ENCODE peak calls at places on chromosomes 11 and 22, in eight cellular contexts. One of them, this sample, is unnamed.

GRCh38 chr22:50640857-50641647 is 13.1 kb upstream of the ARSA start:
- DNase-seq in heart left ventricle: peak
- DNase-seq in mesendoderm: no peak
- DNase-seq in mucosa of descending colon: no peak
- DNase-seq in astrocyte of the spinal cord: no peak
- DNase-seq in hepatocyte: no peak
- DNase-seq in CD8-positive, alpha-beta memory T cell: no peak
- DNase-seq in BJ: no peak
- DNase-seq in this sample: no peak

GRCh38 chr11:18972336-18972735 is 33.1 kb upstream of the MRGPRX1 start:
- DNase-seq in mesendoderm: no peak
- DNase-seq in BJ: no peak
- DNase-seq in CD8-positive, alpha-beta memory T cell: no peak
- DNase-seq in hepatocyte: no peak
- DNase-seq in mucosa of descending colon: no peak
- DNase-seq in heart left ventricle: no peak
- DNase-seq in astrocyte of the spinal cord: no peak
- DNase-seq in this sample: no peak

GRCh38 chr11:77089004-77089545 is 13.6 kb upstream of the OMP start:
- DNase-seq in hepatocyte: no peak
- DNase-seq in CD8-positive, alpha-beta memory T cell: no peak
- DNase-seq in astrocyte of the spinal cord: no peak
- DNase-seq in BJ: no peak
- DNase-seq in mesendoderm: no peak
- DNase-seq in heart left ventricle: peak
- DNase-seq in mucosa of descending colon: no peak
- DNase-seq in this sample: no peak

GRCh38 chr11:93623179-93623578 is 38.3 kb upstream of the CEP295 start:
- DNase-seq in hepatocyte: peak
- DNase-seq in mucosa of descending colon: no peak
- DNase-seq in heart left ventricle: no peak
- DNase-seq in mesendoderm: peak
- DNase-seq in CD8-positive, alpha-beta memory T cell: no peak
- DNase-seq in astrocyte of the spinal cord: no peak
- DNase-seq in BJ: no peak
- DNase-seq in this sample: peak

GRCh38 chr11:20213790-20214189 is 53.5 kb upstream of the DBX1 start:
- DNase-seq in mesendoderm: no peak
- DNase-seq in BJ: no peak
- DNase-seq in mucosa of descending colon: no peak
- DNase-seq in hepatocyte: no peak
- DNase-seq in astrocyte of the spinal cord: no peak
- DNase-seq in heart left ventricle: no peak
- DNase-seq in CD8-positive, alpha-beta memory T cell: no peak
- DNase-seq in this sample: no peak

GRCh38 chr11:134662629-134663360 is 250.8 kb upstream of the B3GAT1 start:
- DNase-seq in heart left ventricle: no peak
- DNase-seq in mucosa of descending colon: no peak
- DNase-seq in CD8-positive, alpha-beta memory T cell: no peak
- DNase-seq in astrocyte of the spinal cord: no peak
- DNase-seq in BJ: no peak
- DNase-seq in mesendoderm: no peak
- DNase-seq in hepatocyte: no peak
- DNase-seq in this sample: no peak

GRCh38 chr11:2564008-2564530 is 119.3 kb downstream of the KCNQ1 start:
- DNase-seq in mesendoderm: no peak
- DNase-seq in astrocyte of the spinal cord: no peak
- DNase-seq in mucosa of descending colon: no peak
- DNase-seq in CD8-positive, alpha-beta memory T cell: no peak
- DNase-seq in hepatocyte: no peak
- DNase-seq in BJ: no peak
- DNase-seq in heart left ventricle: no peak
- DNase-seq in this sample: no peak

GRCh38 chr11:64787526-64788320 is 9.4 kb upstream of the SF1 start:
- DNase-seq in hepatocyte: peak
- DNase-seq in BJ: no peak
- DNase-seq in astrocyte of the spinal cord: peak
- DNase-seq in heart left ventricle: no peak
- DNase-seq in CD8-positive, alpha-beta memory T cell: peak
- DNase-seq in mucosa of descending colon: peak
- DNase-seq in mesendoderm: peak
- DNase-seq in this sample: no peak

GRCh38 chr22:29345932-29346331 is 30.4 kb upstream of the RASL10A start:
- DNase-seq in mucosa of descending colon: no peak
- DNase-seq in heart left ventricle: no peak
- DNase-seq in astrocyte of the spinal cord: peak
- DNase-seq in hepatocyte: no peak
- DNase-seq in mesendoderm: no peak
- DNase-seq in BJ: no peak
- DNase-seq in CD8-positive, alpha-beta memory T cell: no peak
- DNase-seq in this sample: no peak

GRCh38 chr22:39511226-39511625 is 9.1 kb upstream of the ATF4 start:
- DNase-seq in mucosa of descending colon: no peak
- DNase-seq in heart left ventricle: no peak
- DNase-seq in mesendoderm: no peak
- DNase-seq in BJ: no peak
- DNase-seq in astrocyte of the spinal cord: no peak
- DNase-seq in CD8-positive, alpha-beta memory T cell: no peak
- DNase-seq in hepatocyte: no peak
- DNase-seq in this sample: no peak

GRCh38 chr11:3947084-3947483 is 91.6 kb downstream of the STIM1 start:
- DNase-seq in BJ: no peak
- DNase-seq in CD8-positive, alpha-beta memory T cell: peak
- DNase-seq in mucosa of descending colon: peak
- DNase-seq in hepatocyte: no peak
- DNase-seq in mesendoderm: no peak
- DNase-seq in heart left ventricle: peak
- DNase-seq in astrocyte of the spinal cord: peak
- DNase-seq in this sample: no peak

GRCh38 chr11:73852049-73852448 is 24.6 kb downstream of the COA4 start:
- DNase-seq in mesendoderm: no peak
- DNase-seq in mucosa of descending colon: no peak
- DNase-seq in astrocyte of the spinal cord: no peak
- DNase-seq in hepatocyte: no peak
- DNase-seq in BJ: no peak
- DNase-seq in heart left ventricle: no peak
- DNase-seq in CD8-positive, alpha-beta memory T cell: no peak
- DNase-seq in this sample: no peak

GRCh38 chr22:24997023-24997422 is 44.5 kb downstream of the KIAA1671 start:
- DNase-seq in CD8-positive, alpha-beta memory T cell: no peak
- DNase-seq in mucosa of descending colon: no peak
- DNase-seq in astrocyte of the spinal cord: no peak
- DNase-seq in hepatocyte: no peak
- DNase-seq in heart left ventricle: no peak
- DNase-seq in BJ: no peak
- DNase-seq in mesendoderm: peak
- DNase-seq in this sample: no peak

GRCh38 chr11:1970956-1971355 is 23.8 kb downstream of the MRPL23 start:
- DNase-seq in CD8-positive, alpha-beta memory T cell: no peak
- DNase-seq in hepatocyte: peak
- DNase-seq in heart left ventricle: no peak
- DNase-seq in mesendoderm: no peak
- DNase-seq in mucosa of descending colon: no peak
- DNase-seq in astrocyte of the spinal cord: no peak
- DNase-seq in BJ: no peak
- DNase-seq in this sample: no peak

GRCh38 chr11:118998822-118999221 is 884 bp downstream of the CENATAC start:
- DNase-seq in BJ: peak
- DNase-seq in astrocyte of the spinal cord: peak
- DNase-seq in CD8-positive, alpha-beta memory T cell: no peak
- DNase-seq in heart left ventricle: no peak
- DNase-seq in mesendoderm: peak
- DNase-seq in hepatocyte: peak
- DNase-seq in mucosa of descending colon: no peak
- DNase-seq in this sample: no peak

GRCh38 chr11:9250139-9250582 is 15.0 kb downstream of the DENND5A start:
- DNase-seq in mesendoderm: no peak
- DNase-seq in astrocyte of the spinal cord: peak
- DNase-seq in heart left ventricle: no peak
- DNase-seq in hepatocyte: no peak
- DNase-seq in mucosa of descending colon: no peak
- DNase-seq in BJ: no peak
- DNase-seq in CD8-positive, alpha-beta memory T cell: peak
- DNase-seq in this sample: no peak

DNA sequence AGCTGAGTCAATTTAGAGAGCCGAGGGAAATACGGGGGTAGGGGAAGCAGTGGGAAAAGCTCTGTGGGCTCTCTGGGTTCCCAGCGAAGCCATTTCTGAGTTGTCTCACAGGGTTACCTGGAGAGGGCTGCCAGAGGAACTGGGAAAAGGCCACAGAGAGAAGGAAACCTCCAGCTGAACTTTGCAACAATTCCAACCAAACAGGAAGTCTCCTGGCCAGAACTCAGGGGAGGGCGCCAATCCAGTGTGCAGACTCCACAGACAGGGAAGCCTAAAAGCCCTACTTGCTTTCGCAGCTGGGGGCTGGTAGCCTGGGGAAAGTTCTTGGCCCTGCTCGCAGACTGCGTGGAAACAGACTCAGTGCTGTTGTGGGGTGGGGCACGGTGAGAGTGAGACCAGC is 23.1 kb upstream of the GNAZ start:
- DNase-seq in CD8-positive, alpha-beta memory T cell: no peak
- DNase-seq in BJ: no peak
- DNase-seq in mucosa of descending colon: no peak
- DNase-seq in heart left ventricle: no peak
- DNase-seq in hepatocyte: no peak
- DNase-seq in astrocyte of the spinal cord: no peak
- DNase-seq in mesendoderm: no peak
- DNase-seq in this sample: no peak
- H3K4me3 ChIP-seq in CD8-positive, alpha-beta memory T cell: no peak
- H3K4me3 ChIP-seq in BJ: no peak
- H3K4me3 ChIP-seq in mucosa of descending colon: no peak
- H3K4me3 ChIP-seq in heart left ventricle: no peak
- H3K4me3 ChIP-seq in hepatocyte: no peak
- H3K4me3 ChIP-seq in astrocyte of the spinal cord: no peak
- H3K4me3 ChIP-seq in mesendoderm: no peak
- H3K4me3 ChIP-seq in this sample: no peak

DNA sequence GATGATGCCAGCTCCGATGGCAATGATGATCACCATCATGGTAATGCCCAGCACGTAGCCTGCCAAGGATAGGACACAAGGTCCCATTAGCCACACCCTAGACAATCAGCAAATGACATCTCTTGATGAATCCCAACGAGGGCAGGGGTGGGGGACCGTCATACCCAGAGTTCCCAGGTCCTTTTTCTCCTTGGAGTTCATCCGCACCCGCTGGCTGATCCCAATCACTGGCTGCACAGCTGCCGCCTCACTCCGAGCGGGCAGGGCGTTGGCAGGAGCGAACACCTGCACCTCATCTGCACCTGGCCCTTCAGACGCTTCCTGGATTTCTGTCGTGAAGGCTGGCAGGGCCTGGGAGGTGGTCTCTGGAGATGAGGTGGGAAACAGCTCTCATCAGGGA is 3.0 kb downstream of the PIK3IP1 start:
- DNase-seq in BJ: no peak
- DNase-seq in CD8-positive, alpha-beta memory T cell: no peak
- DNase-seq in heart left ventricle: no peak
- DNase-seq in mucosa of descending colon: peak
- DNase-seq in astrocyte of the spinal cord: no peak
- DNase-seq in hepatocyte: no peak
- DNase-seq in mesendoderm: no peak
- DNase-seq in this sample: no peak
- H3K4me3 ChIP-seq in BJ: no peak
- H3K4me3 ChIP-seq in CD8-positive, alpha-beta memory T cell: peak
- H3K4me3 ChIP-seq in heart left ventricle: no peak
- H3K4me3 ChIP-seq in mucosa of descending colon: no peak
- H3K4me3 ChIP-seq in astrocyte of the spinal cord: no peak
- H3K4me3 ChIP-seq in hepatocyte: no peak
- H3K4me3 ChIP-seq in mesendoderm: no peak
- H3K4me3 ChIP-seq in this sample: no peak

GRCh38 chr11:116786360-116786759 is 1.5 kb downstream of the ZPR1 start:
- DNase-seq in hepatocyte: no peak
- DNase-seq in CD8-positive, alpha-beta memory T cell: no peak
- DNase-seq in heart left ventricle: no peak
- DNase-seq in astrocyte of the spinal cord: no peak
- DNase-seq in mesendoderm: no peak
- DNase-seq in mucosa of descending colon: no peak
- DNase-seq in BJ: no peak
- DNase-seq in this sample: no peak
- H3K4me3 ChIP-seq in hepatocyte: no peak
- H3K4me3 ChIP-seq in CD8-positive, alpha-beta memory T cell: peak
- H3K4me3 ChIP-seq in heart left ventricle: no peak
- H3K4me3 ChIP-seq in astrocyte of the spinal cord: no peak
- H3K4me3 ChIP-seq in mesendoderm: no peak
- H3K4me3 ChIP-seq in mucosa of descending colon: no peak
- H3K4me3 ChIP-seq in BJ: no peak
- H3K4me3 ChIP-seq in this sample: no peak

GRCh38 chr11:70204466-70204799 is 1.3 kb downstream of the FADD start:
- DNase-seq in mesendoderm: no peak
- DNase-seq in hepatocyte: peak
- DNase-seq in heart left ventricle: no peak
- DNase-seq in mucosa of descending colon: no peak
- DNase-seq in astrocyte of the spinal cord: no peak
- DNase-seq in BJ: no peak
- DNase-seq in CD8-positive, alpha-beta memory T cell: no peak
- DNase-seq in this sample: no peak

GRCh38 chr11:70206226-70206785 is 3.2 kb downstream of the FADD start:
- DNase-seq in mesendoderm: no peak
- DNase-seq in astrocyte of the spinal cord: no peak
- DNase-seq in CD8-positive, alpha-beta memory T cell: no peak
- DNase-seq in BJ: no peak
- DNase-seq in heart left ventricle: no peak
- DNase-seq in hepatocyte: no peak
- DNase-seq in mucosa of descending colon: no peak
- DNase-seq in this sample: no peak

GRCh38 chr11:70203749-70204465 is 811 bp downstream of the FADD start:
- DNase-seq in BJ: peak
- DNase-seq in heart left ventricle: peak
- DNase-seq in mesendoderm: peak
- DNase-seq in mucosa of descending colon: peak
- DNase-seq in CD8-positive, alpha-beta memory T cell: peak
- DNase-seq in hepatocyte: peak
- DNase-seq in astrocyte of the spinal cord: peak
- DNase-seq in this sample: peak

GRCh38 chr11:70205766-70206165 is 2.7 kb downstream of the FADD start:
- DNase-seq in heart left ventricle: no peak
- DNase-seq in mucosa of descending colon: no peak
- DNase-seq in astrocyte of the spinal cord: no peak
- DNase-seq in CD8-positive, alpha-beta memory T cell: no peak
- DNase-seq in BJ: no peak
- DNase-seq in hepatocyte: no peak
- DNase-seq in mesendoderm: peak
- DNase-seq in this sample: no peak

DNA sequence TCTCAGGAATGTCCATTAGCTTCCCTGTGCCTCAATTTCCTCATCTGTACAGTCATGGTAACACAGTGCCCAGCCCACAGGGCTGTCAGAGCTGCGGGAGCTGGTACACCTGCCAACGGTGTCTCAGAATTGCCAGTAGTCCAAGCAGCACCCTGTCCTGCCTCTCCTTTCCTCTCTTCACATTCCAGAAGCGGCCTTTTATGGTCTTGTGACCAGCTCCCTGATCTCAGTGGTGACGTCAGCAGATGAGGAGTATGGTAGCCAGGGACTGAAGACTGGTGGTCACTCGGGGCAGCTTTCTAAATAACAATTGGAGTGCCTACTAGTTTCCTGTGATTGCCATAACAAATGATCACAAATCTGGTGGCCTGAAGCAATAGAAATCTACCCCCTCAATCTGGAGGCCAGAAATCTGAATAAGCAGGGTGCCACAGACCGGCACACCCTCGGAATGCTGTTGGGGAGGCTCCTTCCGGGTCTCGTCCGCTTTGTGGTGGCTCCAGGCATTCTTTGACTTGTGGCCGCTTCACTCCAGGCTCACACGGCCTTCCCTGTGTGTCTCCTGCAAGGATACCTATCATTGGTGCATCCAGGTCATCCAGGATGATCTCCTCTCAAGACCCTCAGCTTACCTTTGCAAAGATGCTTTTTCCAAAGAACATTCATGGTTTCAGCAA is 2.1 kb downstream of the FADD start:
- DNase-seq in heart left ventricle: no peak
- DNase-seq in CD8-positive, alpha-beta memory T cell: no peak
- DNase-seq in BJ: no peak
- DNase-seq in mesendoderm: peak
- DNase-seq in mucosa of descending colon: no peak
- DNase-seq in astrocyte of the spinal cord: no peak
- DNase-seq in hepatocyte: no peak
- DNase-seq in this sample: no peak
- H3K4me3 ChIP-seq in heart left ventricle: no peak
- H3K4me3 ChIP-seq in CD8-positive, alpha-beta memory T cell: peak
- H3K4me3 ChIP-seq in BJ: peak
- H3K4me3 ChIP-seq in mesendoderm: no peak
- H3K4me3 ChIP-seq in mucosa of descending colon: no peak
- H3K4me3 ChIP-seq in astrocyte of the spinal cord: peak
- H3K4me3 ChIP-seq in hepatocyte: no peak
- H3K4me3 ChIP-seq in this sample: no peak

This sample was measured in skeletal muscle cell.